ENCODE peak calls at places on chromosomes 16 and 17, in six cellular contexts. V is foreskin keratinocyte; Y is heart left ventricle; C is CD4-positive, alpha-beta T cell; X is AG09309; L is esophagus muscularis mucosa. S is an unnamed sample.

GRCh38 chr16:10178079-10178478 is 4.1 kb downstream of the GRIN2A start:
- DNase-seq in V (no peak), C (no peak), Y (no peak), L (no peak), X (no peak), S (no peak)

GRCh38 chr16:1002399-1003161 is 21.0 kb downstream of the SOX8 start:
- DNase-seq in C (peak), X (peak), V (peak), L (no peak), Y (no peak), S (peak)

GRCh38 chr17:64466019-64466735 is 17.3 kb downstream of the MILR1 start:
- DNase-seq in Y (no peak), X (no peak), V (no peak), C (no peak), L (no peak), S (no peak)

GRCh38 chr17:27247071-27247957 is 46.6 kb upstream of the WSB1 start:
- DNase-seq in V (no peak), X (no peak), L (peak), Y (peak), C (no peak), S (no peak)

GRCh38 chr17:6427284-6427781 is 7.6 kb downstream of the AIPL1 start:
- DNase-seq in X (peak), L (no peak), C (peak), V (no peak), Y (no peak), S (no peak)

GRCh38 chr17:53122966-53123365 is 699.8 kb upstream of the KIF2B start:
- DNase-seq in Y (no peak), L (no peak), X (no peak), V (no peak), C (no peak), S (no peak)

GRCh38 chr17:71633391-71633849 is 487.4 kb upstream of the SOX9 start:
- DNase-seq in X (peak), Y (no peak), C (no peak), L (no peak), V (peak), S (peak)

GRCh38 chr17:77131919-77132318 is 8.8 kb upstream of the SEC14L1 start:
- DNase-seq in L (no peak), V (no peak), C (no peak), X (no peak), Y (peak), S (no peak)

GRCh38 chr16:3661922-3662321 is 7.4 kb downstream of the DNASE1 start:
- DNase-seq in X (no peak), L (no peak), Y (no peak), C (no peak), V (no peak), S (no peak)

GRCh38 chr17:76452646-76453430 is at the start of gene UBE2O:
- DNase-seq in L (peak), X (no peak), Y (peak), C (peak), V (peak), S (no peak)

GRCh38 chr16:53043986-53044571 is 8.6 kb downstream of the CHD9NB start:
- DNase-seq in L (no peak), C (no peak), X (no peak), Y (no peak), V (no peak), S (no peak)

GRCh38 chr17:4167786-4168185 is 24.8 kb downstream of the CYB5D2 start:
- DNase-seq in V (no peak), C (peak), X (no peak), Y (no peak), L (no peak), S (no peak)

GRCh38 chr16:67173808-67174705 is 3.7 kb downstream of the NOL3 start:
- DNase-seq in X (no peak), C (peak), L (peak), Y (peak), V (no peak), S (no peak)

GRCh38 chr16:75909746-75910145 is 183.5 kb upstream of the CPHXL start:
- DNase-seq in X (no peak), V (peak), C (no peak), L (no peak), Y (no peak), S (no peak)

GRCh38 chr17:70343134-70343533 is 173.8 kb downstream of the KCNJ2 start:
- DNase-seq in C (no peak), X (no peak), V (no peak), Y (no peak), L (no peak), S (no peak)

GRCh38 chr16:12455287-12455798 is 348.3 kb downstream of the CPPED1 start:
- DNase-seq in L (no peak), Y (peak), V (no peak), X (no peak), C (no peak), S (peak)

GRCh38 chr16:1839554-1839953 is 12.5 kb downstream of the FAHD1 start:
- DNase-seq in Y (no peak), X (peak), C (no peak), L (no peak), V (peak), S (no peak)

GRCh38 chr17:32877164-32877764 is 340 bp upstream of the MYO1D start:
- DNase-seq in C (peak), L (peak), X (no peak), V (peak), Y (peak), S (peak)

GRCh38 chr17:48892940-48893645 is 506 bp downstream of the ATP5MC1 start:
- DNase-seq in Y (peak), L (no peak), V (no peak), C (no peak), X (no peak), S (no peak)
- TF ChIP-seq CTCF in Y (no peak), L (no peak), V (no peak), C (no peak), X (no peak), S (no peak)

DNA sequence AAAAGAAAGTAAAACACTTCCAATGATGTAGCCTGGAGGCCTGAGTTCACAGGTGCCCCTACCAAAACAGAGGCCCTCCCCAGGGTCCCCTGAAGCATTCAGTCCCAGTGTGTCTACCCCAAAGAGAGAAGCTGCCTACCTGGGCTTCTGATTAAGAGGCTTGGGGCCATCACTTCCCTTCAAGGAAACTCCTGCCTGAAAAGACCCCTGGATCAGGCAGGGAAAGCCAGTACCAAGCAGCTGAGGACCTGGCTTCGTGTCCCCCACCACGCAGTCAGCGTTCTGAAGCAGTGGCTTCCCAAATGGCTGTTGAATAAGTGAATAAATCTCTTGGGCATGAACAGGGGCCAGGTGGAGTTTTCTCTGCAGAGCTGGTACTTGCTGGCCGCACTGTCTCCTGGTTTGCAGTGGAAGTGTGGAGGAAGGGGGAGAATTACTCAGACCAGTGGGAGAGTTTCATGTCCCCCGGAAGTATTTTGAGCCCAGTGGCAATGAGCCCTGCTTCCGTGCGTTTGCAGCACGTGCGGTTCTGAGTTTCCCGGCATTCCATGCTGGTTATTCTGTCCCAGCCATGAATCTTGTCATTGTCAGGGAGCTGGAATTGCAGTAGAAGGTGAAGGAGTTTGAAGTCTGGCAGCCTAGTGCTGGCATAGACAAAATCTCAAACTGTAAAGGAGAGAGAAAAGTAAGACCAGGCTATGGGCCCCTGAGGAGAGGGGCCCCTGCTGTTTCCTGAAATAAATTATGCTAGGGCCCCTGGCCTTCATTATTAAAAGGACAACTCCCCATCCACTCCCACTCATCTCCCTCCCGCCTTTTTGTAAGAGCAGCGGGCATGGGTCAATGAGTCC is 27.0 kb downstream of the RMI2 start:
- DNase-seq in V (no peak), Y (no peak), L (no peak), X (no peak), C (no peak), S (no peak)
- TF ChIP-seq CTCF in V (no peak), Y (no peak), L (no peak), X (no peak), C (no peak), S (no peak)

GRCh38 chr16:68643227-68643626 is 1.9 kb upstream of the CDH3 start:
- DNase-seq in L (no peak), Y (no peak), V (no peak), X (no peak), C (no peak), S (no peak)
- TF ChIP-seq CTCF in L (no peak), Y (no peak), V (no peak), X (no peak), C (no peak), S (no peak)

DNA sequence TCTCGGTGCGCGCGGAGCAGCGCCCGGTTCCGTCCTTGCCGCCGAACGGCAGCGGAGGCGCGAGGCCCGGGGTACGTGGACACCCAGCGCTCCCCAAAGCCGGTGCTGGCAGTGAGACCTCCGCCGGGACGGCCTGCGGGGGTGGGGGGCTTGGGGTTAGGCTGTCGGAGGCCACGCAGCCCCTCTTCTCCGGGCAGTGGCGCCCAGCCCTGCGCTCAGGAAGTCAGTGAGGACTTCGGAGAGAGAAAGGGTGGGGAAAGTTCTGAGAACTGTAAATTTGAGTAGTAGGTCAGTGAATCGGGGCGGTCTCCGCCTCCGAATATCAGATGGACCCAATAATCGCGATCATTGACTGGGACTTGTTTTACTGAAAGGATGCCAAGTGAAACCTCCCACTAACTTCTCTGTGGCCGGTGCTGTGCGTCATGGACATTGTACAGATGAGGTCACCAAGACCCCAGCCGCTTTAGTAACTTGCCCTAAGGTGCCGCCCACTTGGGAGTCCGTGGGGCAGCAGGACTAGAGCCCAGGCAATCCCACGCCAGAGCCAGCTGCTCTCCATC is 468 bp downstream of the IL4R start:
- DNase-seq in C (peak), Y (peak), V (peak), L (no peak), X (peak), S (peak)
- TF ChIP-seq CTCF in C (no peak), Y (no peak), V (no peak), L (no peak), X (no peak), S (no peak)

GRCh38 chr16:50881331-50881830 is 139.5 kb downstream of the CYLD start:
- DNase-seq in V (no peak), X (no peak), L (peak), C (no peak), Y (no peak), S (no peak)

GRCh38 chr16:50887500-50887899 is 145.6 kb downstream of the CYLD start:
- DNase-seq in Y (no peak), X (no peak), C (no peak), V (no peak), L (peak), S (no peak)

GRCh38 chr16:50881953-50882352 is 140.1 kb downstream of the CYLD start:
- DNase-seq in V (no peak), X (no peak), L (peak), C (no peak), Y (no peak), S (no peak)

GRCh38 chr16:50880926-50881325 is 139.0 kb downstream of the CYLD start:
- DNase-seq in C (no peak), X (no peak), Y (no peak), V (no peak), L (peak), S (no peak)

DNA sequence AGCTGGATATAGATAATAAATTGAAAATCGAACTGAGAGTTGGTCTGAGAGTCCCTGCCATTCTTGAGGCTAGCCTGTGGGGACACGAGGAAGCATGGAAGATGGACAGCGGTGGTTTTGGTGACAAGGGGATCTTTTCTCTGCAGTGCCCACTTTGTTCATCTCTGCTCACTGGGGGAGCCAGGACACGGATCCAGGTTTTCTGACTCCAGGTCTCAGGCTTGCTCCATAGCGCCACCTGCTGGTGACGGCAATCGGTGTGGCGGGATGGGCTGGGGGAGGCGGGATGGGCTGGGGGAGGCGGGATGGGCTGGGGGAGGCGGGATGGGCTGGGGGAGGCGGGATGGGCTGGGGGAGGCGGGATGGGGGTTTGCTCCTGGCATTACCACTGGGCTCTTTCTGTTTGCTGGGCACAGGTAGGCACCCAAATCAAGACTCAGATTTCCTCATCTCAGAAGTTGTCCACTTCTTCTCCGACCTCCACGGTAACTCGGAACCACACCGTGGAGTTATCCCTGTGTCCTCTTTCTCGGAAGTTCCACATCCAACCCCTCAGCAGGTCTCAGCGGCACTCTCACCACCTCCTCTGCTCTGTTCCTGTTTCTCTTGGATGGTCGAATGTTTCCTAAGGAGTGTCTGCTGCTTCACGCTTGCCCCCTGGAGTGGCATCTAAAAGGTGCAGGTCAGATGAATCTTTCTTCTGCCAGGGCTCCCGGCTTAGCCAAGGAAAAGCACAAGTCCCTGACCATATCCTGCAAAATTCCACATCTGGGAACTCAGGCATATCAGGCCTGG is 142.4 kb downstream of the CYLD start:
- DNase-seq in V (no peak), Y (no peak), L (peak), C (no peak), X (no peak), S (no peak)
- TF ChIP-seq CTCF in V (peak), Y (no peak), L (no peak), C (peak), X (no peak), S (peak)

GRCh38 chr16:30977502-30977901 is 7.5 kb upstream of the HSD3B7 start:
- DNase-seq in L (no peak), X (no peak), C (no peak), V (no peak), Y (no peak), S (no peak)
- TF ChIP-seq CTCF in L (no peak), X (peak), C (no peak), V (peak), Y (no peak), S (peak)

DNA sequence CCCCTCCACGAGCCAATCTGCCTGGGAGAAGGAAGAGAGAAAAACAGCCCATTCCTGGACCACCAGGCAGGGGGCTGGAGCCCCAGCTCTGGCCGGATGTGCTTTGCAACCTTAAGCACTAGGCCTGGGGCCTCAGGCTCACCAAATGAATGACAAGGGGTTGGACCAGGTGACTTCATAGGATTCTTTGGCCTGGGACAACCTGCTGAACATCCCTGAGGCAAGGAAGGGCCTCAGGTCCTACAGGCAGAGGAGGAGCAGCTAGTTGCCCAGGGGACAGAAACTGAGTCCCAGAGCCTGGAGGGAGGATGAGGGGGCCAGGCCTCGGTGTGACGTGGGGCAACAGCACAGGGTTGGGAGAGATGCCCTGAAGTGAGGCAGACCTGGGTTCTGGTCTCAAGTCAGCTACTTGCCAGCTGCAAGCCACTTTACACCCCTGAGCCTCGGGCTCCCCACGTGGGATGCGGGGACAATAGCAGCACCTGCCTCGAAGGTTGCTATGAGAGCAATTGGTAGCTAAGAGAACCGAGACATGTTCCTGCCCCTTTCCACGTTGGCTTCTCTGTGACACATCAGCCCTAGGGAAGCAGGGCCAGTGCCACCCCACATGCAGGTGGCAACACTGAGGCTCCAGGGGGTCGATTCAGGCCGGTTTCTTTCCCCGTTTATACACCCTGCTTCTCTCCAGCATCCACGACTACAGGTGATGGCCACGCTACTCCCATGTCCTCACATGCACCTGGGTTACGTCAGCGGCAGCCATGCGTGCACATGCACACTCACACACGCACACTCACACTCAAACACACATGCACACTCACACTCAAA is 42.6 kb downstream of the CFAP20 start:
- DNase-seq in Y (no peak), X (no peak), V (no peak), C (no peak), L (no peak), S (no peak)
- TF ChIP-seq CTCF in Y (no peak), X (no peak), V (no peak), C (no peak), L (no peak), S (no peak)

DNA sequence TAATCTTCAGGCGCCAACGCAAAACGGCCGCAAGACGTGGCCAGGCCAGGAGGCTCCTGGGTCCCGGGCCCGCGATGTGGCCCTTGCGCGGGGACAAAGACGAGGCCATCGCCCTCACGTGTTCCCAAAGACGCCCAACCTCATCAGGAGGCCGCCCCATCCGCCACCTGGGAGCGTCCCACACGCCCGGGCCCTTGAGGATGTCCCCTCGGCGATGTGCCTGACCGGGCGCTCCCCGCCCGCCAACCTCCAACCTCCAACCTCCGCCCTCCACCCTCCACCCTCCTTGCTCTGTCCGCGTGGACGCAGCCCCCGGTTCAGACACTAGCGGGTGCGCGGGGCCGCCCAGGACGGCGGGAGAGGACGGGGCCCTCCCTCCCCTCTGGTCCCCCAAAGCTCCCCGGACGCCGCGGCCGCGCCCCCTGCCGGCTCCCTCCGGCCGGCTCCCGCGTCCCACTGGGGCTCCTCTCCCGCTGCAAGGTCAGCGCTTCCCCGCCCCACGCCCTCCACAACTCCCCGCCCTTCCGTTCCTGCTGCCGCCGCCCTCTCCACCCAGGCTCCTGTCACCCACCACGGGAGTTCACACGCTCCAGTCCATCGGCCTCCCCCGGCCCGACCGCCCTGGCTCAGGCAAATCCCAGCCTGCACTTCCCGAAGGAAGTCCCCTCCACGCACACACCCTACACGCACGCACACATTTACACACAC is 250.8 kb upstream of the RPL38 start:
- DNase-seq in X (no peak), V (no peak), Y (peak), L (no peak), C (no peak), S (no peak)
- TF ChIP-seq CTCF in X (no peak), V (peak), Y (peak), L (peak), C (no peak), S (no peak)

S was measured in kidney epithelial cell.